ENCODE peak calls at places on chromosomes 1 and 21, in nine cellular contexts. One of them, this sample, is unnamed.

GRCh38 chr1:110542730-110543129 is 23.8 kb upstream of the KCNA10 start:
- DNase-seq in non-pigmented ciliary epithelial cell: peak
- DNase-seq in uterus: no peak
- DNase-seq in activated CD4-positive, alpha-beta T cell treated with anti-CD3 and anti-CD28 coated beads for 24 hours: no peak
- DNase-seq in GM19239: no peak
- DNase-seq in T-helper 2 cell: no peak
- DNase-seq in left kidney: peak
- DNase-seq in BE2C: no peak
- DNase-seq in caudate nucleus: no peak
- DNase-seq in this sample: peak

GRCh38 chr21:45087022-45087823 is 12.8 kb downstream of the ADARB1 start:
- DNase-seq in non-pigmented ciliary epithelial cell: no peak
- DNase-seq in uterus: no peak
- DNase-seq in activated CD4-positive, alpha-beta T cell treated with anti-CD3 and anti-CD28 coated beads for 24 hours: no peak
- DNase-seq in GM19239: no peak
- DNase-seq in T-helper 2 cell: no peak
- DNase-seq in left kidney: no peak
- DNase-seq in BE2C: no peak
- DNase-seq in caudate nucleus: no peak
- DNase-seq in this sample: peak

GRCh38 chr21:44428281-44428942 is 26.9 kb upstream of the LRRC3 start:
- DNase-seq in non-pigmented ciliary epithelial cell: no peak
- DNase-seq in uterus: no peak
- DNase-seq in activated CD4-positive, alpha-beta T cell treated with anti-CD3 and anti-CD28 coated beads for 24 hours: no peak
- DNase-seq in GM19239: no peak
- DNase-seq in T-helper 2 cell: peak
- DNase-seq in left kidney: no peak
- DNase-seq in BE2C: no peak
- DNase-seq in caudate nucleus: no peak
- DNase-seq in this sample: peak

GRCh38 chr1:189205863-189206262 is 1271.8 kb downstream of the BRINP3 start:
- DNase-seq in non-pigmented ciliary epithelial cell: no peak
- DNase-seq in uterus: no peak
- DNase-seq in activated CD4-positive, alpha-beta T cell treated with anti-CD3 and anti-CD28 coated beads for 24 hours: no peak
- DNase-seq in GM19239: no peak
- DNase-seq in T-helper 2 cell: no peak
- DNase-seq in left kidney: peak
- DNase-seq in BE2C: no peak
- DNase-seq in caudate nucleus: no peak
- DNase-seq in this sample: no peak

GRCh38 chr1:235763962-235764361 is 102.7 kb downstream of the LYST start:
- DNase-seq in non-pigmented ciliary epithelial cell: no peak
- DNase-seq in uterus: no peak
- DNase-seq in activated CD4-positive, alpha-beta T cell treated with anti-CD3 and anti-CD28 coated beads for 24 hours: no peak
- DNase-seq in GM19239: no peak
- DNase-seq in T-helper 2 cell: no peak
- DNase-seq in left kidney: no peak
- DNase-seq in BE2C: no peak
- DNase-seq in caudate nucleus: no peak
- DNase-seq in this sample: no peak

GRCh38 chr1:205451759-205452164 is 4.1 kb downstream of the BLACAT1 start:
- DNase-seq in non-pigmented ciliary epithelial cell: no peak
- DNase-seq in uterus: no peak
- DNase-seq in activated CD4-positive, alpha-beta T cell treated with anti-CD3 and anti-CD28 coated beads for 24 hours: no peak
- DNase-seq in GM19239: no peak
- DNase-seq in T-helper 2 cell: no peak
- DNase-seq in left kidney: no peak
- DNase-seq in BE2C: no peak
- DNase-seq in caudate nucleus: no peak
- DNase-seq in this sample: no peak

GRCh38 chr1:44239337-44239960 is 26.2 kb downstream of the DMAP1 start:
- DNase-seq in non-pigmented ciliary epithelial cell: no peak
- DNase-seq in uterus: peak
- DNase-seq in activated CD4-positive, alpha-beta T cell treated with anti-CD3 and anti-CD28 coated beads for 24 hours: no peak
- DNase-seq in GM19239: no peak
- DNase-seq in T-helper 2 cell: no peak
- DNase-seq in left kidney: peak
- DNase-seq in BE2C: peak
- DNase-seq in caudate nucleus: no peak
- DNase-seq in this sample: peak

GRCh38 chr1:246294263-246294662 is 212.8 kb downstream of the SMYD3 start:
- DNase-seq in non-pigmented ciliary epithelial cell: no peak
- DNase-seq in uterus: no peak
- DNase-seq in activated CD4-positive, alpha-beta T cell treated with anti-CD3 and anti-CD28 coated beads for 24 hours: no peak
- DNase-seq in GM19239: no peak
- DNase-seq in T-helper 2 cell: no peak
- DNase-seq in left kidney: no peak
- DNase-seq in BE2C: no peak
- DNase-seq in caudate nucleus: no peak
- DNase-seq in this sample: no peak

GRCh38 chr1:215606036-215606435 is 38.9 kb downstream of the KCTD3 start:
- DNase-seq in non-pigmented ciliary epithelial cell: no peak
- DNase-seq in uterus: no peak
- DNase-seq in activated CD4-positive, alpha-beta T cell treated with anti-CD3 and anti-CD28 coated beads for 24 hours: no peak
- DNase-seq in GM19239: no peak
- DNase-seq in T-helper 2 cell: no peak
- DNase-seq in left kidney: no peak
- DNase-seq in BE2C: no peak
- DNase-seq in caudate nucleus: no peak
- DNase-seq in this sample: no peak

GRCh38 chr1:200090252-200091159 is 63.0 kb downstream of the NR5A2 start:
- DNase-seq in non-pigmented ciliary epithelial cell: no peak
- DNase-seq in uterus: no peak
- DNase-seq in activated CD4-positive, alpha-beta T cell treated with anti-CD3 and anti-CD28 coated beads for 24 hours: no peak
- DNase-seq in GM19239: no peak
- DNase-seq in T-helper 2 cell: no peak
- DNase-seq in left kidney: peak
- DNase-seq in BE2C: no peak
- DNase-seq in caudate nucleus: no peak
- DNase-seq in this sample: peak

This sample was measured in Kasumi-1.